ENCODE peak calls at places on chromosomes 3 and 15, in four cellular contexts. U, Y, Q and T are unnamed samples.

GRCh38 chr3:35393916-35394315 is 245.4 kb upstream of the ARPP21 start:
- DNase-seq in U (no peak), Y (no peak), Q (no peak), T (no peak)

GRCh38 chr15:81265256-81265943 is 58.5 kb downstream of the STARD5 start:
- DNase-seq in U (peak), Y (no peak), Q (peak), T (no peak)

GRCh38 chr15:98525625-98526024 is 122.7 kb upstream of the IGF1R start:
- DNase-seq in U (no peak), Y (no peak), Q (no peak), T (no peak)

GRCh38 chr15:50225057-50225456 is 40.5 kb downstream of the HDC start:
- DNase-seq in U (no peak), Y (no peak), Q (no peak), T (no peak)

GRCh38 chr15:99466701-99467337 is 99.0 kb upstream of the MEF2A start:
- DNase-seq in U (no peak), Y (no peak), Q (no peak), T (no peak)

GRCh38 chr3:40310690-40311089 is 1.2 kb downstream of the EIF1B start:
- DNase-seq in U (no peak), Y (no peak), Q (no peak), T (no peak)

GRCh38 chr3:38497026-38497425 is 886 bp downstream of the EXOG start:
- DNase-seq in U (no peak), Y (peak), Q (peak), T (no peak)

GRCh38 chr3:11099306-11099705 is 55.0 kb upstream of the HRH1 start:
- DNase-seq in U (no peak), Y (no peak), Q (no peak), T (no peak)

GRCh38 chr15:57440799-57441198 is 64.5 kb downstream of the CGNL1 start:
- DNase-seq in U (no peak), Y (peak), Q (no peak), T (peak)

GRCh38 chr3:116339441-116340028 is 105.8 kb downstream of the LSAMP start:
- DNase-seq in U (no peak), Y (peak), Q (no peak), T (no peak)

GRCh38 chr3:38458796-38459498 is 5.3 kb downstream of the ACVR2B start:
- DNase-seq in U (no peak), Y (no peak), Q (no peak), T (peak)

GRCh38 chr3:180340395-180340794 is 261.6 kb upstream of the TTC14 start:
- DNase-seq in U (no peak), Y (no peak), Q (no peak), T (no peak)

GRCh38 chr3:52004158-52004787 is 8.6 kb upstream of the RPL29 start:
- DNase-seq in U (peak), Y (no peak), Q (peak), T (no peak)

GRCh38 chr15:48555244-48555804 is 90.2 kb downstream of the FBN1 start:
- DNase-seq in U (no peak), Y (no peak), Q (no peak), T (no peak)

GRCh38 chr3:174125267-174125844 is 727.8 kb downstream of the NLGN1 start:
- DNase-seq in U (peak), Y (no peak), Q (no peak), T (peak)

GRCh38 chr15:89749951-89750559 is 994 bp downstream of the MESP1 start:
- DNase-seq in U (no peak), Y (no peak), Q (no peak), T (no peak)

GRCh38 chr3:160259589-160259988 is 34.4 kb downstream of the C3orf80 start:
- DNase-seq in U (no peak), Y (no peak), Q (no peak), T (no peak)

GRCh38 chr15:63939531-63940130 is 105.9 kb upstream of the HERC1 start:
- DNase-seq in U (peak), Y (no peak), Q (peak), T (no peak)

GRCh38 chr3:179591313-179591712 is 13.1 kb downstream of the MRPL47 start:
- DNase-seq in U (no peak), Y (no peak), Q (no peak), T (no peak)

GRCh38 chr3:58296843-58297242 is 9.2 kb upstream of the RPP14 start:
- DNase-seq in U (no peak), Y (no peak), Q (no peak), T (no peak)

GRCh38 chr3:27594096-27594690 is 110.0 kb upstream of the SLC4A7 start:
- DNase-seq in U (no peak), Y (no peak), Q (no peak), T (no peak)

GRCh38 chr3:52770581-52771333 is at the start of gene NEK4:
- DNase-seq in U (peak), Y (peak), Q (peak), T (peak)

GRCh38 chr3:170228093-170228766 is 6.0 kb downstream of the PRKCI start:
- DNase-seq in U (no peak), Y (no peak), Q (no peak), T (peak)

GRCh38 chr3:107662586-107662985 is 139.8 kb downstream of the BBX start:
- DNase-seq in U (no peak), Y (no peak), Q (no peak), T (no peak)

GRCh38 chr3:196502775-196503181 is 790 bp downstream of the RNF168 start:
- DNase-seq in U (peak), Y (peak), Q (peak), T (peak)

GRCh38 chr3:169133178-169134161 is 530.0 kb downstream of the MECOM start:
- DNase-seq in U (no peak), Y (no peak), Q (no peak), T (no peak)

GRCh38 chr3:108017587-108017986 is 73.2 kb downstream of the CD47 start:
- DNase-seq in U (no peak), Y (no peak), Q (no peak), T (no peak)

GRCh38 chr3:29581311-29581710 is 300.4 kb downstream of the RBMS3 start:
- DNase-seq in U (no peak), Y (no peak), Q (no peak), T (no peak)

GRCh38 chr3:71067977-71068376 is 515.6 kb downstream of the FOXP1 start:
- DNase-seq in U (no peak), Y (no peak), Q (peak), T (no peak)

GRCh38 chr3:170584585-170585007 is 1.3 kb downstream of the SLC7A14 start:
- DNase-seq in U (peak), Y (no peak), Q (peak), T (no peak)

GRCh38 chr3:39407259-39407629 is 724 bp downstream of the RPSA start:
- DNase-seq in U (no peak), Y (no peak), Q (no peak), T (no peak)

GRCh38 chr3:188104050-188104449 is 49.9 kb upstream of the LPP start:
- DNase-seq in U (no peak), Y (no peak), Q (no peak), T (no peak)

GRCh38 chr15:42107483-42107882 is 13.1 kb upstream of the PLA2G4D start:
- DNase-seq in U (no peak), Y (no peak), Q (peak), T (no peak)